ENCODE peak calls at places on chromosome 21, in nine cellular contexts. J is upper lobe of left lung, D is suprapubic skin, O is K562, L is transverse colon, A is stomach, M is GM12878, W is SK-N-SH, V is H1. P is an unnamed sample.

GRCh38 chr21:29130234-29130993 is at the start of gene MAP3K7CL:
- DNase-seq in J (no peak), D (peak), O (no peak), L (peak), A (no peak), M (no peak), W (no peak), V (no peak), P (peak)

GRCh38 chr21:16193758-16194606 is 464.2 kb downstream of the USP25 start:
- DNase-seq in J (peak), D (peak), O (no peak), L (peak), A (peak), M (no peak), W (no peak), V (peak), P (peak)

GRCh38 chr21:39612233-39613028 is at the start of gene B3GALT5:
- DNase-seq in J (no peak), D (no peak), O (no peak), L (peak), A (no peak), M (no peak), W (peak), V (peak), P (no peak)

GRCh38 chr21:26842976-26843911 is 2.0 kb downstream of the ADAMTS1 start:
- DNase-seq in J (peak), D (peak), O (no peak), L (peak), A (peak), M (no peak), W (peak), V (no peak), P (peak)

GRCh38 chr21:25568230-25568629 is 39.1 kb downstream of the MRPL39 start:
- DNase-seq in J (peak), D (no peak), O (no peak), L (peak), A (no peak), M (no peak), W (no peak), V (no peak), P (peak)

GRCh38 chr21:30582850-30583249 is 7.3 kb downstream of the KRTAP22-2 start:
- DNase-seq in J (no peak), D (no peak), O (no peak), L (no peak), A (no peak), M (no peak), W (no peak), V (no peak), P (no peak)

GRCh38 chr21:26845066-26845749 is at the start of gene ADAMTS1:
- DNase-seq in J (peak), D (peak), O (no peak), L (peak), A (peak), M (no peak), W (peak), V (peak), P (peak)

GRCh38 chr21:17784604-17785402 is 34.4 kb downstream of the C21orf91 start:
- DNase-seq in J (no peak), D (no peak), O (no peak), L (peak), A (no peak), M (peak), W (no peak), V (no peak), P (no peak)

GRCh38 chr21:25350056-25350455 is 257.2 kb downstream of the MRPL39 start:
- DNase-seq in J (no peak), D (no peak), O (peak), L (no peak), A (no peak), M (no peak), W (peak), V (no peak), P (no peak)

GRCh38 chr21:18155508-18156193 is 89.0 kb upstream of the CHODL start:
- DNase-seq in J (no peak), D (no peak), O (no peak), L (no peak), A (no peak), M (no peak), W (no peak), V (no peak), P (no peak)

GRCh38 chr21:26591543-26591942 is 18.5 kb upstream of the CYYR1 start:
- DNase-seq in J (no peak), D (no peak), O (no peak), L (no peak), A (no peak), M (no peak), W (no peak), V (no peak), P (no peak)

GRCh38 chr21:26836546-26836945 is 8.7 kb downstream of the ADAMTS1 start:
- DNase-seq in J (no peak), D (no peak), O (no peak), L (no peak), A (no peak), M (no peak), W (no peak), V (no peak), P (no peak)

GRCh38 chr21:37582613-37583012 is 216.0 kb downstream of the DYRK1A start:
- DNase-seq in J (no peak), D (no peak), O (peak), L (no peak), A (no peak), M (no peak), W (peak), V (no peak), P (no peak)

GRCh38 chr21:25385912-25386474 is 221.3 kb downstream of the MRPL39 start:
- DNase-seq in J (no peak), D (no peak), O (peak), L (no peak), A (peak), M (no peak), W (peak), V (no peak), P (no peak)

DNA sequence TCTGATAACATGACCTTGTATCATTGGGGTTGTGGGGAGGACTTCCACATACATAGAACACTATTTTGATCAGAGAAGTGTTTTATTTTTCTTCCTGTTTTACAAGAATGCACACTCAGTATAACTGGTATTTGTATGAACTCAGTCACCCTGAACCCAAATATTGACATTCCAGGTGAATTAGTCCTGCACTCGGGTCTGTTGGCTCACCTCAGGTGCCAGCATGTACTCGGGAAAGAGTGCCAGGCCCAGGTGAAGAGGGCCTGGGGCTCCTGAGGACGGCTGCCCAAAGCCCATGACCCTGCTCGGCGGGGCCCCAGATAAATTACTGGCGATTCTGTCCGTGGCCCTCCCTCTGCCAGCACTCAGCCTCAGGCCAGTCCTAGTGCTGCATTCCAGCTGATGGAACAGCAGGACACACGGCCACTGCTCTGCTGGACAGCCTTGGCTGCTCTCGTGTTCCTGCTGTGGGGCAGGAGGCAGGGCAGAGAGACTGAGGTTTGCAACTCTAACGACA is 75.4 kb upstream of the TMPRSS2 start:
- DNase-seq in J (peak), D (peak), O (no peak), L (no peak), A (peak), M (no peak), W (no peak), V (no peak), P (no peak)
- TF ChIP-seq POLR2AphosphoS5 in J (peak), D (no peak), O (no peak), L (no peak), A (peak), M (no peak), W (no peak), V (no peak), P (no peak)

DNA sequence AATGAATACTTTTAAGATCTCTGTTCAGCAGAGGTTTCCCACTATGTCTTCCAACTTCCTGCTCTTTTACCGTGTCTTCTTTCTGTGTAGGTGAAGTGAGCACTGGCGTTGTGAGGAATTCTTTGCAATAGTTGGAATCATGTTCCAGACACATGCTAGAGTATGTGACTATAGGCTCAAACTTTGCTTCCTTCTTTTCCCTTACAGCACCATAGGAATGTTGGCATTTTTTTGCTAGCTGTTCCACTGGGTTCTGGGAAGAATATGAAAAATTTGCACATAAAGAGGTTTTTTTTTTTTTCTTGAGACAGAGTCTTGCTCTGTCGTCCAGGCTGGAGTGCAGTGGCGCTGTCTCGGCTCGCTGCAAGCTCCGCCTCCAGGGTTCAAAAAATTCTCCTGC is 15.7 kb upstream of the HUNK start:
- DNase-seq in J (no peak), D (no peak), O (no peak), L (no peak), A (no peak), M (no peak), W (no peak), V (no peak), P (no peak)
- TF ChIP-seq EP300 in J (no peak), D (no peak), O (no peak), L (no peak), A (no peak), M (no peak), W (no peak), V (no peak), P (no peak)

GRCh38 chr21:14591882-14592281 is 45.8 kb upstream of the SAMSN1 start:
- DNase-seq in J (peak), D (no peak), O (no peak), L (no peak), A (peak), M (no peak), W (no peak), V (no peak), P (no peak)

GRCh38 chr21:14591277-14591876 is 45.3 kb upstream of the SAMSN1 start:
- DNase-seq in J (no peak), D (no peak), O (no peak), L (no peak), A (no peak), M (no peak), W (no peak), V (no peak), P (no peak)

GRCh38 chr21:14598065-14598464 is 52.0 kb upstream of the SAMSN1 start:
- DNase-seq in J (no peak), D (no peak), O (no peak), L (no peak), A (no peak), M (no peak), W (no peak), V (no peak), P (no peak)

GRCh38 chr21:14594967-14595366 is 48.9 kb upstream of the SAMSN1 start:
- DNase-seq in J (no peak), D (no peak), O (no peak), L (no peak), A (no peak), M (no peak), W (no peak), V (no peak), P (no peak)

DNA sequence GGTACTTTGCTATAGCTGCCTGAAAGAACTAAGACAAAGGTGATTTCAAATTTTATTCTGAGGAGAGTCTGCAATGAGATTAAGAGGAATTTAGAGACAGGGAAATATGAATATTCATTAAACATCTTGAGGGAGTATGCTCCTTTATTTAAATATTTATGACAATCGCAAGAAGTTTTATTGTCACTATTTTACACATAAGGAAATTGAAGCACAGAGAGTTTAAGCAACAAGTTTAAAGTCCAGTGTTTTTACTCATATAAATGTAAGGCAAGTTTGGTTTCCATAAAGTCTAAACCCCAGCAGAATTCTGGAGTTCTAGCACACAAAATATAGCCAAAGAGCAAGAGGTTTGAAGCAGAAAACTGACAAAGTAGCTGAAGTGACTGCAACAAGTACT is 49.3 kb upstream of the SAMSN1 start:
- DNase-seq in J (no peak), D (no peak), O (no peak), L (no peak), A (no peak), M (no peak), W (no peak), V (no peak), P (no peak)
- TF ChIP-seq POLR2AphosphoS5 in J (no peak), D (no peak), O (no peak), L (no peak), A (no peak), M (no peak), W (no peak), V (no peak), P (no peak)

DNA sequence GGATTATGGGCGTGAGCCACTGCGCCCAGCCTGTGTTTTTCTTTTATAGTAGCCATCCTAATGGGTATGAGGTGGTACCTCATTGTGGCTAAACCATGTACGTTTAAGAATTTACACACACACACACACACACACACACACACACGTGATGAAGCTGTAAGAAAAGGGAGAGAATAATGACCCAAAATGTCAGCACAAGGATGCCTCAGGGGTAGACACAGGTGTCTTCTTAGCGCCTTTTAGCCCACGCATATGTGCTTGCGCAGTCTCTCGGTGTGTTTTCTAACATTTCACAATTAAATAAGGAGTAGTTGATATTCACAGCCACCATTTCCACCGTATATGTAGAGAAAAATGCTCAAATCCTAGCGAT is 782 bp upstream of the PFKL start:
- DNase-seq in J (no peak), D (no peak), O (no peak), L (no peak), A (no peak), M (no peak), W (no peak), V (no peak), P (no peak)
- TF ChIP-seq EP300 in J (no peak), D (no peak), O (no peak), L (no peak), A (no peak), M (no peak), W (no peak), V (no peak), P (no peak)

DNA sequence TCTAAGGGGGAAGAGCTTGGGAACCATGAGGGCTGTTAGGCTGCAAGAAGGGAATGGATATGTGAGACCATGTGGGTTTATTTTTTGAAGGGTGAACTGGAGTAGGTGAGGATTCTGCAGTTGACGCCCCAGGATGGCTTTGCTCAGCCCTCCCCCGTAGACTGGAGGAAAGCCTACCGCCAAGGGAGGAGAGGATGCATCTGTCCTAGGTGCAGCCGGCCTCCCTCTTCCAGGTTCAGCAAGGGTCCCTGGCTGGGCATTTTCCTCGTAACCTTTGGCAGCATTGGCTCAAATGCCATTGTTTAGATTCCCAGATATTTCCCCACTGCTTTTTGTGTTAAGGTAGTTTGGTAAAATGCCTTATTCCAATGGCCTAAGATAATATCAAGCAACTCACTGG is 16.6 kb downstream of the TFF3 start:
- DNase-seq in J (no peak), D (no peak), O (no peak), L (no peak), A (no peak), M (no peak), W (no peak), V (no peak), P (no peak)
- TF ChIP-seq POLR2AphosphoS5 in J (no peak), D (no peak), O (no peak), L (no peak), A (no peak), M (no peak), W (no peak), V (no peak), P (no peak)

GRCh38 chr21:45169682-45170081 is 95.3 kb downstream of the ADARB1 start:
- DNase-seq in J (no peak), D (no peak), O (no peak), L (no peak), A (no peak), M (no peak), W (no peak), V (no peak), P (no peak)

GRCh38 chr21:45168522-45168921 is 94.1 kb downstream of the ADARB1 start:
- DNase-seq in J (no peak), D (no peak), O (no peak), L (no peak), A (no peak), M (no peak), W (no peak), V (no peak), P (no peak)

GRCh38 chr21:45170987-45171386 is 96.6 kb downstream of the ADARB1 start:
- DNase-seq in J (no peak), D (no peak), O (no peak), L (no peak), A (no peak), M (no peak), W (no peak), V (no peak), P (peak)

GRCh38 chr21:45167796-45168222 is 93.4 kb downstream of the ADARB1 start:
- DNase-seq in J (no peak), D (no peak), O (no peak), L (no peak), A (no peak), M (no peak), W (no peak), V (no peak), P (no peak)

DNA sequence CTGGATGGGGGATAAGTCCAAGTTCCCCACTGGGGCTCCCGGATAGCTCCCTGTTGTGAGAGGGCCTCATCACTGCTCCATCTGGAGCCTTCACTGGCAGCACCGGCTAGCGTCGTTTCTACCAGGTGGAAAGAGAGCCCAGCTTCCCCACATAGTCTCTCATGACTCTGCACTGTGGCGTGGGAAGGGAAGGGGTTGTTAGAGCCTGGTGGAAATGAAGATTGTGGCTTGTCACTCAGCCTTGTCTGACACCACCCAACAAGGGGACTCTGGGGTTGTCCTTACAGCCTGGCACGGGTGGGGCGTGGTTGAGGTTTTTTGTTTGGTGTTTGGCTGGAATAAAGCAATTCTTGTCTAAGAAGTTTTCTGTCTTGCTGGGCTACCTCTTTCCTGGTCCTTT is 94.6 kb downstream of the ADARB1 start:
- DNase-seq in J (no peak), D (no peak), O (no peak), L (no peak), A (no peak), M (no peak), W (no peak), V (no peak), P (peak)
- TF ChIP-seq EP300 in J (no peak), D (no peak), O (no peak), L (no peak), A (no peak), M (no peak), W (no peak), V (no peak), P (no peak)

GRCh38 chr21:42975886-42976608 is 1.7 kb downstream of the PKNOX1 start:
- DNase-seq in J (no peak), D (no peak), O (no peak), L (no peak), A (no peak), M (no peak), W (no peak), V (no peak), P (no peak)

GRCh38 chr21:42973309-42973990 is 912 bp upstream of the PKNOX1 start:
- DNase-seq in J (no peak), D (no peak), O (peak), L (no peak), A (no peak), M (no peak), W (no peak), V (no peak), P (peak)

GRCh38 chr21:42974832-42975820 is 764 bp downstream of the PKNOX1 start:
- DNase-seq in J (peak), D (no peak), O (peak), L (peak), A (peak), M (no peak), W (peak), V (no peak), P (peak)

GRCh38 chr21:42971897-42972275 is 2.5 kb upstream of the PKNOX1 start:
- DNase-seq in J (no peak), D (no peak), O (peak), L (no peak), A (peak), M (no peak), W (no peak), V (no peak), P (peak)

DNA sequence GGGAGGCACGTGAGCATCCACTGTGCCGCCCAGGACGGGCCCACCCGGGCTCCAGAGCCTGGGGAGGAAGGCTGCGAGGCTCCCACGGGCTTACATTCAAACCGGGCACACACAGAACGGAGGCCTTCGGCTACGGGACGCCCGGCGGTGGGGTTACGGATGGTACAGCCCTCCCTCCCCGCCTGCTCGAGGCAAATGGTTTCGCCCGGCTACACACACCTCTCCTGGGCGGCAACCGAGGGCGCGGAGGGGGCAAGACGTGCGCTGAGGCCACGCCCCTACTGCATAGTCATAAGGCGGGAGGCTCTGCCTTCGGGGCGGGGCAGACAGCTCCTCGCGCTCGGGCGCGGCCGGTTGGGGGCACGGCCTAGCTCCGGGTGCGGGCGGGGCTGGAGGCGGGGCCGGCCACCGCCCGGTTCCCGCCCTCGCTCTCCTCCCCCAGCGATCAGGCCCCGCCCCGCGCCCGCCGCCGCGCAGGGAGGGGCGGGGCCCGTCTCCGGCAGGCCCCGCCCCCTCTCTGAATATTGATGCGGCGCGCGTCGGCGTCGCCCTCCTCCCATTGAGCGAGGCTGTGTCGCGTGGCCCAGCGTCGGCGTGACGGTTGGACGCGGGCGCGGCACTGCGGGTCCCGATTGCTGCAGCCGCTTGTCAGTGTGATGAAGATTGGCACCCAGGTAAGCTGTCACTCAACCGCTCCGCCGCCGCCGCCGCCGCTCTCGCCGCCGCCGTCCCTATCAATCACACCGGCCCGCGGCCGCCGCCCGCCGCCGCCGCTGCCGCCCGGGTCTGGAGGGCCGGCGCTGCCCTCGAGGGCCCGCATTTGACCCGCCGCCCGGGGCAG is at the start of gene PKNOX1:
- DNase-seq in J (peak), D (peak), O (peak), L (peak), A (peak), M (peak), W (peak), V (peak), P (peak)
- TF ChIP-seq POLR2AphosphoS5 in J (peak), D (no peak), O (peak), L (peak), A (peak), M (peak), W (peak), V (no peak), P (peak)

P was measured in sigmoid colon.